ENCODE peak calls at places on chromosomes 12 and 14, in nine cellular contexts. X, B, D, J, S, W, M, G and I are unnamed samples. For H3K4me1, the result is how much of the 10 kb centered on the place peaks cover.

GRCh38 chr12:124531281-124531745 is 36.1 kb downstream of the NCOR2 start:
- DNase-seq in X (no peak), B (no peak), D (no peak), J (no peak), S (peak), W (no peak), M (no peak), G (no peak), I (no peak)

GRCh38 chr14:23631702-23632460 is 4.3 kb upstream of the DHRS2 start:
- DNase-seq in X (peak), B (peak), D (peak), J (peak), S (peak), W (peak), M (peak), G (peak), I (peak)

GRCh38 chr14:89617471-89618291 is 200.6 kb upstream of the FOXN3 start:
- DNase-seq in X (peak), B (peak), D (peak), J (no peak), S (peak), W (no peak), M (no peak), G (peak), I (no peak)

GRCh38 chr12:6552140-6552551 is 3.7 kb downstream of the IFFO1 start:
- DNase-seq in X (no peak), B (no peak), D (peak), J (no peak), S (no peak), W (no peak), M (no peak), G (no peak), I (no peak)

GRCh38 chr12:111085100-111085499 is 164.7 kb upstream of the MYL2 start:
- DNase-seq in X (no peak), B (no peak), D (no peak), J (no peak), S (no peak), W (no peak), M (no peak), G (no peak), I (no peak)

GRCh38 chr12:73589220-73589619 is 948.4 kb upstream of the ATXN7L3B start:
- DNase-seq in X (no peak), B (no peak), D (no peak), J (no peak), S (no peak), W (no peak), M (no peak), G (no peak), I (no peak)

GRCh38 chr14:36521598-36522345 is 1.7 kb upstream of the NKX2-1 start:
- DNase-seq in X (no peak), B (no peak), D (no peak), J (no peak), S (no peak), W (no peak), M (peak), G (no peak), I (peak)

GRCh38 chr12:20154060-20154459 is 214.3 kb upstream of the PDE3A start:
- DNase-seq in X (peak), B (peak), D (no peak), J (no peak), S (no peak), W (no peak), M (no peak), G (peak), I (no peak)

GRCh38 chr12:38543151-38543550 is 226.6 kb downstream of the ALG10B start:
- DNase-seq in X (no peak), B (peak), D (no peak), J (no peak), S (no peak), W (no peak), M (no peak), G (no peak), I (peak)

GRCh38 chr12:38547586-38547985 is 231.0 kb downstream of the ALG10B start:
- DNase-seq in X (no peak), B (no peak), D (no peak), J (no peak), S (no peak), W (no peak), M (no peak), G (no peak), I (no peak)

GRCh38 chr12:38541849-38542248 is 225.3 kb downstream of the ALG10B start:
- DNase-seq in X (no peak), B (no peak), D (no peak), J (no peak), S (no peak), W (no peak), M (no peak), G (no peak), I (no peak)

GRCh38 chr12:38540156-38540555 is 223.6 kb downstream of the ALG10B start:
- DNase-seq in X (no peak), B (no peak), D (no peak), J (no peak), S (no peak), W (no peak), M (no peak), G (no peak), I (no peak)

GRCh38 chr12:38544357-38545066 is 227.9 kb downstream of the ALG10B start:
- DNase-seq in X (no peak), B (peak), D (peak), J (no peak), S (peak), W (no peak), M (peak), G (no peak), I (no peak)
- TF ChIP-seq CTCF in X (no peak), B (peak), D (no peak), J (no peak), S (peak), W (peak), M (peak), G (no peak), I (no peak)

GRCh38 chr12:64431791-64432190 is 20.1 kb upstream of the TBK1 start:
- DNase-seq in X (peak), B (no peak), D (no peak), J (no peak), S (no peak), W (no peak), M (no peak), G (peak), I (no peak)

GRCh38 chr12:64428956-64429355 is 23.0 kb upstream of the TBK1 start:
- DNase-seq in X (no peak), B (no peak), D (no peak), J (no peak), S (no peak), W (no peak), M (no peak), G (no peak), I (no peak)

GRCh38 chr12:64427988-64428387 is 23.8 kb downstream of the XPOT start:
- DNase-seq in X (no peak), B (no peak), D (no peak), J (no peak), S (no peak), W (no peak), M (no peak), G (no peak), I (no peak)

DNA sequence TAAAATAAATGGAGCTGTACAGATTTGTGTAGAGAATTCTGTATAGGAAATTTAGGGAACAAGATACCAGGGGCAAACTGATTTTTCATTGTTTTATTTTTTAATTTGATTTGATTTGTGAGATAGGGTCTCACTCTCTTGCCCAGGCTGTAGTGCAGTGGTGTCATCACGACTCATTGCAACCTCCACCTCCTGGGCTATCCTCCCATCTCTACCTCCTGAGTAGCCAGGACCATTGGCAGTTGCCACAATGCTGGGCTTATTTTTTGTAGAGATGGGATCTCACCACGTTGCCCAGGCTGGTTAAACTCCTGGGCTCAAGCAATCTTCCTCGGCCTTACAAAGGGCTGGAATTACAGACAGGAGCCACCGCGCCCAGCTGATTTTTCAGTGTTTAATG is 18.0 kb upstream of the TBK1 start:
- DNase-seq in X (no peak), B (no peak), D (no peak), J (no peak), S (no peak), W (no peak), M (no peak), G (no peak), I (no peak)
- H3K4me1 ChIP-seq in X (under half), B (under half), D (under half), J (under half), S (under half), W (under half), M (under half), G (under half), I (under half)

GRCh38 chr12:105083551-105084105 is 630 bp downstream of the ALDH1L2 start:
- DNase-seq in X (peak), B (peak), D (peak), J (no peak), S (peak), W (peak), M (peak), G (peak), I (peak)
- TF ChIP-seq CTCF in X (no peak), B (peak), D (peak), J (no peak), S (no peak), W (no peak), M (no peak), G (peak), I (no peak)

GRCh38 chr12:23843958-23844357 is 105.5 kb downstream of the SOX5 start:
- DNase-seq in X (no peak), B (no peak), D (no peak), J (no peak), S (no peak), W (no peak), M (no peak), G (no peak), I (no peak)
- H3K4me1 ChIP-seq in X (under half), B (under half), D (under half), J (under half), S (under half), W (under half), M (under half), G (under half), I (under half)

GRCh38 chr14:106094654-106095189 is 568.3 kb downstream of the TMEM121 start:
- DNase-seq in X (no peak), B (no peak), D (no peak), J (no peak), S (no peak), W (no peak), M (peak), G (no peak), I (no peak)
- TF ChIP-seq CTCF in X (peak), B (no peak), D (peak), J (peak), S (no peak), W (no peak), M (peak), G (peak), I (no peak)